ENCODE peak calls at places on chromosome 4, in nine cellular contexts. C is activated T-cell treated with anti-CD3 and anti-CD28 coated beads for 24 hours, R is AG09309, I is H4, O is NCI-H1092 treated with DMSO at 0.1 percent for 48 hours, N is germinal center, E is fibroblast of mammary gland, D is EH, W is C1 segment of cervical spinal cord. S is an unnamed sample.

GRCh38 chr4:17092990-17093880 is 194.8 kb upstream of the LDB2 start:
- DNase-seq in C (no peak), R (no peak), I (no peak), O (no peak), N (no peak), E (no peak), D (no peak), W (no peak), S (no peak)

GRCh38 chr4:177673980-177674504 is 231.8 kb upstream of the AGA start:
- DNase-seq in C (no peak), R (no peak), I (no peak), O (no peak), N (no peak), E (no peak), D (no peak), W (no peak), S (no peak)

GRCh38 chr4:100696531-100696930 is 178.7 kb upstream of the EMCN start:
- DNase-seq in C (no peak), R (no peak), I (no peak), O (no peak), N (no peak), E (no peak), D (no peak), W (no peak), S (no peak)

GRCh38 chr4:102429553-102429952 is 71.6 kb upstream of the NFKB1 start:
- DNase-seq in C (no peak), R (peak; percentile 57), I (peak; percentile 74), O (no peak), N (no peak), E (peak; percentile 79), D (peak; percentile 87), W (no peak), S (no peak)

GRCh38 chr4:38898245-38898644 is 30.6 kb downstream of the FAM114A1 start:
- DNase-seq in C (no peak), R (no peak), I (no peak), O (no peak), N (no peak), E (no peak), D (no peak), W (no peak), S (no peak)

GRCh38 chr4:6688879-6689505 is 4.7 kb upstream of the S100P start:
- DNase-seq in C (peak; percentile 70), R (peak; percentile 78), I (peak; percentile 98), O (no peak), N (no peak), E (peak; percentile 89), D (peak; percentile 96), W (no peak), S (peak; percentile 87)

GRCh38 chr4:3792813-3793212 is 26.6 kb downstream of the ADRA2C start:
- DNase-seq in C (no peak), R (no peak), I (no peak), O (peak; percentile 17), N (no peak), E (peak; percentile 1), D (no peak), W (no peak), S (no peak)

GRCh38 chr4:5998333-5998936 is 19.8 kb downstream of the C4orf50 start:
- DNase-seq in C (peak; percentile 23), R (peak; percentile 10), I (peak; percentile 70), O (peak; percentile 77), N (peak; percentile 50), E (peak; percentile 61), D (peak; percentile 64), W (no peak), S (peak; percentile 35)

GRCh38 chr4:17721496-17722360 is 59.7 kb downstream of the FAM184B start:
- DNase-seq in C (no peak), R (peak; percentile 13), I (no peak), O (no peak), N (no peak), E (peak; percentile 53), D (peak; percentile 37), W (no peak), S (no peak)

GRCh38 chr4:55125763-55126541 is 557 bp upstream of the KDR start:
- DNase-seq in C (no peak), R (no peak), I (no peak), O (no peak), N (no peak), E (peak; percentile 3), D (peak; percentile 8), W (no peak), S (no peak)

GRCh38 chr4:154998284-154998683 is 210.2 kb upstream of the NPY2R start:
- DNase-seq in C (no peak), R (no peak), I (no peak), O (no peak), N (no peak), E (peak; percentile 97), D (peak; percentile 2), W (no peak), S (no peak)

GRCh38 chr4:15244354-15244753 is 183.5 kb upstream of the C1QTNF7 start:
- DNase-seq in C (no peak), R (no peak), I (peak; percentile 40), O (no peak), N (no peak), E (peak; percentile 83), D (peak; percentile 54), W (no peak), S (no peak)